ENCODE peak calls at places on chromosomes 6 and 20, in six cellular contexts. One of them, this sample, is unnamed.

GRCh38 chr6:56507517-56507916 is 135.2 kb downstream of the DST start:
- DNase-seq in sigmoid colon: no peak
- DNase-seq in NCI-H1105: no peak
- DNase-seq in aorta: no peak
- DNase-seq in amniotic stem cell: no peak
- DNase-seq in kidney tubule cell: no peak
- DNase-seq in this sample: no peak

GRCh38 chr6:111263837-111264236 is 176.5 kb downstream of the SLC16A10 start:
- DNase-seq in NCI-H1105: no peak
- DNase-seq in amniotic stem cell: peak; percentile 63
- DNase-seq in kidney tubule cell: peak; percentile 69
- DNase-seq in aorta: no peak
- DNase-seq in sigmoid colon: no peak
- DNase-seq in this sample: peak; percentile 79

GRCh38 chr6:35400901-35401311 is 51.2 kb upstream of the FANCE start:
- DNase-seq in sigmoid colon: no peak
- DNase-seq in kidney tubule cell: peak; percentile 100
- DNase-seq in NCI-H1105: no peak
- DNase-seq in amniotic stem cell: no peak
- DNase-seq in aorta: no peak
- DNase-seq in this sample: peak; percentile 100

GRCh38 chr6:125815050-125815910 is 24.5 kb downstream of the NCOA7 start:
- DNase-seq in sigmoid colon: no peak
- DNase-seq in kidney tubule cell: no peak
- DNase-seq in NCI-H1105: no peak
- DNase-seq in amniotic stem cell: no peak
- DNase-seq in aorta: no peak
- DNase-seq in this sample: no peak

GRCh38 chr20:50595988-50596693 is 86.0 kb downstream of the PTPN1 start:
- DNase-seq in NCI-H1105: no peak
- DNase-seq in amniotic stem cell: no peak
- DNase-seq in sigmoid colon: no peak
- DNase-seq in aorta: no peak
- DNase-seq in kidney tubule cell: peak; percentile 37
- DNase-seq in this sample: peak; percentile 53

GRCh38 chr6:53573299-53573698 is 28.4 kb upstream of the GCLC start:
- DNase-seq in amniotic stem cell: no peak
- DNase-seq in kidney tubule cell: no peak
- DNase-seq in aorta: no peak
- DNase-seq in sigmoid colon: no peak
- DNase-seq in NCI-H1105: no peak
- DNase-seq in this sample: no peak

GRCh38 chr6:154432533-154433476 is 76.2 kb upstream of the IPCEF1 start:
- DNase-seq in aorta: no peak
- DNase-seq in sigmoid colon: no peak
- DNase-seq in NCI-H1105: no peak
- DNase-seq in amniotic stem cell: no peak
- DNase-seq in kidney tubule cell: no peak
- DNase-seq in this sample: peak; percentile 22

GRCh38 chr6:138461647-138462046 is 37.6 kb downstream of the NHSL1 start:
- DNase-seq in NCI-H1105: no peak
- DNase-seq in amniotic stem cell: no peak
- DNase-seq in sigmoid colon: no peak
- DNase-seq in kidney tubule cell: no peak
- DNase-seq in aorta: no peak
- DNase-seq in this sample: no peak

GRCh38 chr6:161961796-161962195 is 687.9 kb upstream of the AGPAT4 start:
- DNase-seq in kidney tubule cell: no peak
- DNase-seq in sigmoid colon: no peak
- DNase-seq in NCI-H1105: no peak
- DNase-seq in amniotic stem cell: no peak
- DNase-seq in aorta: no peak
- DNase-seq in this sample: no peak

GRCh38 chr6:6960571-6961251 is 147.1 kb upstream of the RREB1 start:
- DNase-seq in aorta: no peak
- DNase-seq in kidney tubule cell: peak; percentile 13
- DNase-seq in sigmoid colon: no peak
- DNase-seq in amniotic stem cell: no peak
- DNase-seq in NCI-H1105: no peak
- DNase-seq in this sample: no peak

GRCh38 chr6:169654590-169655391 is 47.0 kb downstream of the WDR27 start:
- DNase-seq in amniotic stem cell: peak; percentile 7
- DNase-seq in kidney tubule cell: peak; percentile 66
- DNase-seq in sigmoid colon: peak; percentile 89
- DNase-seq in aorta: peak; percentile 91
- DNase-seq in NCI-H1105: no peak
- DNase-seq in this sample: peak; percentile 49

GRCh38 chr6:149750136-149750609 is 632 bp downstream of the PCMT1 start:
- DNase-seq in kidney tubule cell: peak; percentile 76
- DNase-seq in amniotic stem cell: peak; percentile 23
- DNase-seq in sigmoid colon: peak; percentile 76
- DNase-seq in NCI-H1105: peak; percentile 85
- DNase-seq in aorta: peak; percentile 84
- DNase-seq in this sample: peak; percentile 35

GRCh38 chr6:15507746-15508145 is 155.1 kb downstream of the DTNBP1 start:
- DNase-seq in NCI-H1105: no peak
- DNase-seq in sigmoid colon: peak; percentile 29
- DNase-seq in aorta: peak; percentile 47
- DNase-seq in amniotic stem cell: no peak
- DNase-seq in kidney tubule cell: peak; percentile 28
- DNase-seq in this sample: no peak

GRCh38 chr6:43060034-43060754 is 763 bp downstream of the KLC4 start:
- DNase-seq in aorta: no peak
- DNase-seq in amniotic stem cell: no peak
- DNase-seq in sigmoid colon: no peak
- DNase-seq in kidney tubule cell: peak; percentile 68
- DNase-seq in NCI-H1105: no peak
- DNase-seq in this sample: peak; percentile 52

GRCh38 chr6:55963301-55963700 is 87.9 kb upstream of the BMP5 start:
- DNase-seq in aorta: no peak
- DNase-seq in kidney tubule cell: peak; percentile 9
- DNase-seq in sigmoid colon: no peak
- DNase-seq in NCI-H1105: no peak
- DNase-seq in amniotic stem cell: no peak
- DNase-seq in this sample: peak; percentile 10

GRCh38 chr20:64182146-64182865 is 18.1 kb downstream of the MYT1 start:
- DNase-seq in amniotic stem cell: no peak
- DNase-seq in sigmoid colon: no peak
- DNase-seq in NCI-H1105: no peak
- DNase-seq in kidney tubule cell: no peak
- DNase-seq in aorta: no peak
- DNase-seq in this sample: no peak

GRCh38 chr6:39913391-39913916 is 20.8 kb downstream of the MOCS1 start:
- DNase-seq in NCI-H1105: no peak
- DNase-seq in kidney tubule cell: no peak
- DNase-seq in sigmoid colon: no peak
- DNase-seq in aorta: no peak
- DNase-seq in amniotic stem cell: no peak
- DNase-seq in this sample: no peak

GRCh38 chr20:21102252-21102609 is 3.9 kb downstream of the LINC00237 start:
- DNase-seq in aorta: no peak
- DNase-seq in kidney tubule cell: no peak
- DNase-seq in sigmoid colon: no peak
- DNase-seq in amniotic stem cell: no peak
- DNase-seq in NCI-H1105: no peak
- DNase-seq in this sample: no peak

GRCh38 chr20:59020938-59021551 is 1.8 kb downstream of the TUBB1 start:
- DNase-seq in NCI-H1105: no peak
- DNase-seq in amniotic stem cell: no peak
- DNase-seq in sigmoid colon: no peak
- DNase-seq in kidney tubule cell: peak; percentile 19
- DNase-seq in aorta: no peak
- DNase-seq in this sample: peak; percentile 72

GRCh38 chr6:141309295-141309694 is 823.4 kb upstream of the GJE1 start:
- DNase-seq in amniotic stem cell: no peak
- DNase-seq in kidney tubule cell: no peak
- DNase-seq in NCI-H1105: no peak
- DNase-seq in sigmoid colon: no peak
- DNase-seq in aorta: no peak
- DNase-seq in this sample: no peak

GRCh38 chr20:4591975-4592315 is 129.8 kb upstream of the PRND start:
- DNase-seq in NCI-H1105: no peak
- DNase-seq in aorta: no peak
- DNase-seq in kidney tubule cell: no peak
- DNase-seq in sigmoid colon: no peak
- DNase-seq in amniotic stem cell: no peak
- DNase-seq in this sample: no peak

GRCh38 chr6:130859161-130859867 is 32.1 kb downstream of the SMLR1 start:
- DNase-seq in amniotic stem cell: no peak
- DNase-seq in NCI-H1105: no peak
- DNase-seq in kidney tubule cell: no peak
- DNase-seq in sigmoid colon: no peak
- DNase-seq in aorta: no peak
- DNase-seq in this sample: no peak

GRCh38 chr6:34115396-34116314 is 30.2 kb downstream of the GRM4 start:
- DNase-seq in aorta: no peak
- DNase-seq in amniotic stem cell: no peak
- DNase-seq in kidney tubule cell: no peak
- DNase-seq in sigmoid colon: no peak
- DNase-seq in NCI-H1105: no peak
- DNase-seq in this sample: no peak

GRCh38 chr6:116531675-116532570 is 13.6 kb downstream of the TRAPPC3L start:
- DNase-seq in NCI-H1105: peak; percentile 40
- DNase-seq in sigmoid colon: no peak
- DNase-seq in aorta: peak; percentile 75
- DNase-seq in amniotic stem cell: peak; percentile 44
- DNase-seq in kidney tubule cell: peak; percentile 69
- DNase-seq in this sample: peak; percentile 57

GRCh38 chr20:57707320-57707719 is 2.5 kb downstream of the PMEPA1 start:
- DNase-seq in kidney tubule cell: no peak
- DNase-seq in aorta: no peak
- DNase-seq in amniotic stem cell: no peak
- DNase-seq in sigmoid colon: no peak
- DNase-seq in NCI-H1105: no peak
- DNase-seq in this sample: no peak

GRCh38 chr20:45510242-45510862 is 5.1 kb downstream of the SPINT3 start:
- DNase-seq in NCI-H1105: no peak
- DNase-seq in amniotic stem cell: no peak
- DNase-seq in kidney tubule cell: peak; percentile 7
- DNase-seq in sigmoid colon: no peak
- DNase-seq in aorta: no peak
- DNase-seq in this sample: peak; percentile 41

GRCh38 chr6:319177-320131 is 27.2 kb downstream of the DUSP22 start:
- DNase-seq in aorta: no peak
- DNase-seq in sigmoid colon: peak; percentile 53
- DNase-seq in NCI-H1105: no peak
- DNase-seq in amniotic stem cell: no peak
- DNase-seq in kidney tubule cell: no peak
- DNase-seq in this sample: no peak

GRCh38 chr6:112651239-112651638 is 304.1 kb downstream of the RFPL4B start:
- DNase-seq in sigmoid colon: no peak
- DNase-seq in aorta: no peak
- DNase-seq in amniotic stem cell: no peak
- DNase-seq in kidney tubule cell: no peak
- DNase-seq in NCI-H1105: no peak
- DNase-seq in this sample: no peak

GRCh38 chr20:14817121-14817520 is 479.7 kb upstream of the FLRT3 start:
- DNase-seq in amniotic stem cell: no peak
- DNase-seq in NCI-H1105: no peak
- DNase-seq in sigmoid colon: no peak
- DNase-seq in kidney tubule cell: no peak
- DNase-seq in aorta: no peak
- DNase-seq in this sample: no peak

GRCh38 chr6:39420300-39421265 is 98.1 kb upstream of the KCNK16 start:
- DNase-seq in aorta: no peak
- DNase-seq in kidney tubule cell: no peak
- DNase-seq in sigmoid colon: peak; percentile 87
- DNase-seq in NCI-H1105: no peak
- DNase-seq in amniotic stem cell: no peak
- DNase-seq in this sample: peak; percentile 12

GRCh38 chr6:108872001-108872974 is 24.1 kb downstream of the ARMC2 start:
- DNase-seq in amniotic stem cell: no peak
- DNase-seq in aorta: no peak
- DNase-seq in sigmoid colon: peak; percentile 67
- DNase-seq in NCI-H1105: no peak
- DNase-seq in kidney tubule cell: peak; percentile 29
- DNase-seq in this sample: no peak

GRCh38 chr6:3538536-3538935 is 81.7 kb upstream of the SLC22A23 start:
- DNase-seq in sigmoid colon: no peak
- DNase-seq in NCI-H1105: no peak
- DNase-seq in aorta: no peak
- DNase-seq in amniotic stem cell: no peak
- DNase-seq in kidney tubule cell: no peak
- DNase-seq in this sample: no peak

GRCh38 chr6:157272866-157273755 is 50.2 kb downstream of the TMEM242 start:
- DNase-seq in sigmoid colon: no peak
- DNase-seq in aorta: no peak
- DNase-seq in kidney tubule cell: no peak
- DNase-seq in amniotic stem cell: no peak
- DNase-seq in NCI-H1105: peak; percentile 19
- DNase-seq in this sample: no peak

GRCh38 chr6:16278048-16278724 is 39.8 kb downstream of the GMPR start:
- DNase-seq in sigmoid colon: no peak
- DNase-seq in kidney tubule cell: peak; percentile 41
- DNase-seq in aorta: no peak
- DNase-seq in amniotic stem cell: no peak
- DNase-seq in NCI-H1105: no peak
- DNase-seq in this sample: peak; percentile 16

GRCh38 chr20:35344354-35344837 is 52.2 kb upstream of the FAM83C start:
- DNase-seq in NCI-H1105: no peak
- DNase-seq in sigmoid colon: no peak
- DNase-seq in aorta: no peak
- DNase-seq in amniotic stem cell: no peak
- DNase-seq in kidney tubule cell: peak; percentile 57
- DNase-seq in this sample: peak; percentile 76

GRCh38 chr6:124255296-124255695 is 451.6 kb downstream of the NKAIN2 start:
- DNase-seq in kidney tubule cell: no peak
- DNase-seq in aorta: no peak
- DNase-seq in NCI-H1105: no peak
- DNase-seq in amniotic stem cell: no peak
- DNase-seq in sigmoid colon: no peak
- DNase-seq in this sample: no peak

GRCh38 chr6:73236147-73236750 is 11.0 kb upstream of the KHDC1L start:
- DNase-seq in kidney tubule cell: peak; percentile 89
- DNase-seq in aorta: no peak
- DNase-seq in sigmoid colon: no peak
- DNase-seq in NCI-H1105: no peak
- DNase-seq in amniotic stem cell: peak; percentile 76
- DNase-seq in this sample: peak; percentile 97

This sample was measured in bronchial epithelial cell.